ENCODE peak calls at places on chromosomes 12 and 14, in seven cellular contexts. P is MCF 10A, V is type B pancreatic cell, F is progenitor cell of endocrine pancreas, K is neural crest cell, C is IMR-90, G is astrocyte of the cerebellum. X is an unnamed sample.

GRCh38 chr12:68613209-68613904 is 2.7 kb downstream of the RAP1B start:
- DNase-seq in P (no peak), V (no peak), F (no peak), K (no peak), C (no peak), G (no peak), X (peak)

GRCh38 chr12:57726151-57726883 is 12.2 kb downstream of the AGAP2 start:
- DNase-seq in P (peak), V (peak), F (peak), K (peak), C (peak), G (peak), X (no peak)

GRCh38 chr14:81466854-81467253 is 66.7 kb upstream of the STON2 start:
- DNase-seq in P (no peak), V (no peak), F (no peak), K (no peak), C (no peak), G (no peak), X (no peak)

GRCh38 chr14:52935847-52936246 is 15.0 kb downstream of the FERMT2 start:
- DNase-seq in P (no peak), V (no peak), F (no peak), K (no peak), C (no peak), G (no peak), X (no peak)

GRCh38 chr12:5914387-5915149 is 30.5 kb downstream of the ANO2 start:
- DNase-seq in P (no peak), V (no peak), F (no peak), K (no peak), C (no peak), G (no peak), X (no peak)

GRCh38 chr12:76547526-76547925 is 12.0 kb downstream of the OSBPL8 start:
- DNase-seq in P (no peak), V (no peak), F (no peak), K (no peak), C (no peak), G (no peak), X (no peak)

GRCh38 chr12:26691234-26691970 is 141.6 kb downstream of the ITPR2 start:
- DNase-seq in P (peak), V (no peak), F (no peak), K (no peak), C (peak), G (peak), X (no peak)

GRCh38 chr12:106903241-106903950 is 52.3 kb upstream of the TMEM263 start:
- DNase-seq in P (peak), V (peak), F (peak), K (peak), C (peak), G (peak), X (peak)

GRCh38 chr14:35806006-35806907 is 2.8 kb downstream of the RALGAPA1 start:
- DNase-seq in P (no peak), V (no peak), F (no peak), K (no peak), C (no peak), G (no peak), X (no peak)

GRCh38 chr14:93976477-93977057 is at the start of gene ASB2:
- DNase-seq in P (no peak), V (no peak), F (no peak), K (no peak), C (peak), G (no peak), X (no peak)

GRCh38 chr14:50000215-50001145 is 107.6 kb downstream of the ARF6 start:
- DNase-seq in P (peak), V (no peak), F (no peak), K (no peak), C (peak), G (peak), X (peak)

GRCh38 chr14:95603415-95603814 is 68.6 kb downstream of the GLRX5 start:
- DNase-seq in P (no peak), V (no peak), F (no peak), K (no peak), C (no peak), G (no peak), X (no peak)

GRCh38 chr12:106773945-106774807 is at the start of gene RIC8B:
- DNase-seq in P (peak), V (peak), F (peak), K (peak), C (peak), G (peak), X (peak)

GRCh38 chr12:96878704-96879103 is 28.4 kb upstream of the NEDD1 start:
- DNase-seq in P (no peak), V (no peak), F (no peak), K (no peak), C (peak), G (peak), X (no peak)

GRCh38 chr12:120639771-120640721 is at the start of gene CABP1:
- DNase-seq in P (no peak), V (no peak), F (peak), K (peak), C (no peak), G (no peak), X (peak)

GRCh38 chr14:22995889-22996611 is 13.7 kb upstream of the AJUBA start:
- DNase-seq in P (no peak), V (no peak), F (no peak), K (no peak), C (no peak), G (no peak), X (no peak)

GRCh38 chr14:106417224-106418049 is 891.1 kb downstream of the TMEM121 start:
- DNase-seq in P (peak), V (no peak), F (no peak), K (no peak), C (no peak), G (no peak), X (peak)

GRCh38 chr14:24310666-24311604 is at the start of gene LTB4R:
- DNase-seq in P (peak), V (no peak), F (no peak), K (no peak), C (peak), G (peak), X (peak)

GRCh38 chr12:123886931-123887582 is 85.6 kb downstream of the CCDC92 start:
- DNase-seq in P (no peak), V (no peak), F (no peak), K (no peak), C (no peak), G (no peak), X (no peak)

GRCh38 chr12:56028511-56029165 is 7.8 kb downstream of the IKZF4 start:
- DNase-seq in P (peak), V (no peak), F (no peak), K (no peak), C (no peak), G (no peak), X (no peak)

GRCh38 chr12:56029166-56029519 is 8.3 kb downstream of the IKZF4 start:
- DNase-seq in P (no peak), V (no peak), F (no peak), K (no peak), C (peak), G (no peak), X (no peak)

GRCh38 chr12:56032006-56032405 is 9.7 kb upstream of the RPS26 start:
- DNase-seq in P (no peak), V (no peak), F (no peak), K (no peak), C (no peak), G (no peak), X (no peak)

GRCh38 chr12:56034586-56035332 is 7.0 kb upstream of the RPS26 start:
- DNase-seq in P (no peak), V (no peak), F (no peak), K (no peak), C (no peak), G (no peak), X (no peak)

GRCh38 chr12:56029666-56030293 is 8.9 kb downstream of the IKZF4 start:
- DNase-seq in P (peak), V (no peak), F (peak), K (peak), C (peak), G (peak), X (peak)
- TF ChIP-seq CTCF in P (peak), V (peak), F (peak), K (peak), C (peak), G (peak), X (peak)

GRCh38 chr14:80200093-80200492 is 11.2 kb downstream of the DIO2 start:
- DNase-seq in P (no peak), V (no peak), F (no peak), K (no peak), C (no peak), G (no peak), X (no peak)

GRCh38 chr14:80206351-80206750 is 5.0 kb downstream of the DIO2 start:
- DNase-seq in P (no peak), V (no peak), F (no peak), K (no peak), C (no peak), G (no peak), X (no peak)

GRCh38 chr14:80208426-80208950 is 2.8 kb downstream of the DIO2 start:
- DNase-seq in P (no peak), V (no peak), F (no peak), K (no peak), C (no peak), G (no peak), X (no peak)

DNA sequence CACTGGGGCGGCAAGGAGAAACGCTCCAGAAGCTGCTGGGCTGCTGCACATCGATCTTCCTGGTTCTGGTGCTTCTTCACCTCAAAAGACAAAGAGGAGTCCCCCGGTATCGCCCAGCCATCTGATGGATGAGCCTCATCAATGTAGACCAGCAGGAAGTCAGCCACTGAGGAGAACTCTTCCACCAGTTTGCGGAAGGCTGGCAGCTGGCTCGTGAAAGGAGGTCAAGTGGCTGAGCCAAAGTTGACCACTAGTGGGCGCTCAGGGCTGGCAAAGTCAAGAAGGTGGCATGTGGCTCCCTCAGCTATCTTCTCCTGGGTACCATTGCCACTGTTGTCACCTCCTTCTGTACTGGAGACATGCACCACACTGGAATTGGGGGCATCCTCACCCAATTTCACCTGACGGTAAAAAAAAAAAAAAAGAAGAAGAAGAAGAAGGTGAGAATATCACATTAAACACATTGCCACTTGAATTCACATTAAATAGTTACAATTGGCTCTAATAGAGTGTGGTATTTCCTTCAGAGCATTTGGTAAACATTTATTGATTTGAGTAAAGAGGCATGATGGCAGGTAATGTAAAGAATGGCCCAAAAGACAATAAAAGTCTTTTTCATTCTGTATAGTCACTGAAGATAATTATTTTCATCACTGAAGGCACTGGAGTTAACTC is 8.3 kb downstream of the DIO2 start:
- DNase-seq in P (peak), V (no peak), F (no peak), K (peak), C (no peak), G (no peak), X (no peak)
- TF ChIP-seq CTCF in P (peak), V (peak), F (peak), K (peak), C (peak), G (peak), X (no peak)

DNA sequence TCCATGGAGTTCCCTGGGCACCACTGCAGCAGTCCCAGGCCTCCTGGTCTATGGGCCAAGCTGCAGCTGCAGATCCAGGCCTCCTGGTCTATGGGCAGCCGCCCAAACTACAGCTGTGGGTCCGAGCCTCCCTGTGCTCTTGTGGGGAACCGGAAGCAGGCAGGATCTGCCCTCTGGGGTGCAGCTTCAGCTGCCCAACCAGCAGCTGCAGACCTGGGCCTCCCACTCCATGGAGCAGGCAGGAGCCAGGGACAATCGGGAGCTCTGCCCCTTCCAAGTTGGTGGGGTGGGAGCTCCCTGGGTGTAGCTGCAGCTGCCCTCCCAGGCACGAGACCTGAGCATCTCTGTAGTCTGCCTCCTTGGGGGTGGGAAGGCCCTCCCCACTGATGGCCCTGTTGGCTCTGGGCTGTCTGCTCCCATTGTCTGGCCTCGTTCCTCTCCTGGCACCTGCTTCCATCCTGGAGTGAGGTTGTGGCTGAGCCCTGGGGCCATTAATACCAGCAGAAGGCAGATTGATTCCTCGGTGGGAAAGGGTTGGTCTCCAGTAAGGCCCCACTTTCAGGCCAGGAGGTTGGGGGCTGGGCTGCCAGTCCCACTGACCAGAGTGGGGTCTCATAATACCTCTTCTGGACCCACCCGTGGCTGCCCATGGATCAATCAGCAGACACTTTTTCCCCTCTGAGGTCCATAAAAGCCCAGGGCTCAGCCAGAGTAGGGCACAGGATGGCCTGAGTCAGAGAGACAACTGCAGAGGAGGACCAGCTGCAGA is 142.1 kb downstream of the GPR65 start:
- DNase-seq in P (no peak), V (no peak), F (no peak), K (no peak), C (no peak), G (no peak), X (no peak)
- TF ChIP-seq CTCF in P (no peak), V (no peak), F (no peak), K (no peak), C (no peak), G (no peak), X (no peak)

DNA sequence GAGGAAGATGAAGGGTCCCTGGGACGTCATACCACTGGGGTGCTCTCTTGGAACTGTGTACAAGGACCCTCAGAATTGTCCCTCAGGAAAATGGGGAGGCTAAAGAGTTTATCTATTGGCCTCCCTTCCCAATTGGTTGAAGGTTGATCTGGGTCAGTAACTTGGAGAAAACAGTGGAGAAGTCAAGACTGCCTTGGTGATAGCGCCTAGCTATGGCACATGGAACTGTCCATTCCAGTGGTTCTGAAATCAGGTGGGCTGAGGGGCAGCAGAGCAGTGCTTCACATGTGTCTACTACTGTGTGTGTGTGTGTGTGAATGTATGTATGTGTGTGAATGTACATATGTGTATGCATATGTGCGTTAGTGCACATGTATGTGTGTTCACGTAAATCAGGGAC is 316.1 kb downstream of the AACS start:
- DNase-seq in P (no peak), V (no peak), F (peak), K (no peak), C (no peak), G (no peak), X (no peak)
- TF ChIP-seq CTCF in P (no peak), V (no peak), F (no peak), K (no peak), C (no peak), G (no peak), X (no peak)

DNA sequence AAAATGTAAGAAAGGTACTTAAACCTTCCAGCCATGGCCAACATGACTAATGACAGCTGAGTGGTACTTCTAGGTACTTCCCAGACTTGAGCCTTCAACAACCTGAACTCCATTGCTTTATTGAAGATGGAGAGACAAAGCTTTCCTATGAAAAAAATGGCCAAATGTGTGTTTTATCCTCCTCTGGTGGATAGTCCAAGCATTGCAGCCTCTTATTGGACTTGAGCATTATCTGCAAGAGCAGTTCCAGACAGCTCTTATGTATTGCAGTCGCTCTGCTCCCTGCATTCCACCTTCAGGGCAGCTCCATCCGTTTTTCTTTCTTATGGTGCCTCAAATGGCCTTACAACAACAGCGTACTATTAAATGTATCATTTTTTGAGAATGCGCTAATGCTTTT is 588.2 kb downstream of the NRXN3 start:
- DNase-seq in P (peak), V (no peak), F (no peak), K (peak), C (peak), G (peak), X (no peak)
- TF ChIP-seq CTCF in P (peak), V (peak), F (peak), K (peak), C (peak), G (peak), X (no peak)

GRCh38 chr12:63942464-63943241 is 98.2 kb downstream of the SRGAP1 start:
- DNase-seq in P (no peak), V (no peak), F (no peak), K (no peak), C (no peak), G (no peak), X (no peak)

GRCh38 chr12:63944586-63945228 is 100.2 kb downstream of the SRGAP1 start:
- DNase-seq in P (no peak), V (no peak), F (no peak), K (no peak), C (no peak), G (no peak), X (no peak)

GRCh38 chr12:63948211-63948610 is 103.7 kb downstream of the SRGAP1 start:
- DNase-seq in P (no peak), V (no peak), F (no peak), K (no peak), C (no peak), G (no peak), X (no peak)

GRCh38 chr12:63944036-63944579 is 99.6 kb downstream of the SRGAP1 start:
- DNase-seq in P (no peak), V (no peak), F (no peak), K (no peak), C (no peak), G (no peak), X (no peak)

GRCh38 chr12:63945777-63946176 is 101.3 kb downstream of the SRGAP1 start:
- DNase-seq in P (no peak), V (no peak), F (no peak), K (no peak), C (no peak), G (no peak), X (no peak)
- TF ChIP-seq CTCF in P (no peak), V (no peak), F (no peak), K (no peak), C (no peak), G (no peak), X (no peak)

GRCh38 chr12:43957732-43958131 is 121.9 kb downstream of the TMEM117 start:
- DNase-seq in P (peak), V (no peak), F (no peak), K (peak), C (peak), G (peak), X (no peak)
- TF ChIP-seq CTCF in P (peak), V (peak), F (peak), K (peak), C (peak), G (peak), X (peak)

DNA sequence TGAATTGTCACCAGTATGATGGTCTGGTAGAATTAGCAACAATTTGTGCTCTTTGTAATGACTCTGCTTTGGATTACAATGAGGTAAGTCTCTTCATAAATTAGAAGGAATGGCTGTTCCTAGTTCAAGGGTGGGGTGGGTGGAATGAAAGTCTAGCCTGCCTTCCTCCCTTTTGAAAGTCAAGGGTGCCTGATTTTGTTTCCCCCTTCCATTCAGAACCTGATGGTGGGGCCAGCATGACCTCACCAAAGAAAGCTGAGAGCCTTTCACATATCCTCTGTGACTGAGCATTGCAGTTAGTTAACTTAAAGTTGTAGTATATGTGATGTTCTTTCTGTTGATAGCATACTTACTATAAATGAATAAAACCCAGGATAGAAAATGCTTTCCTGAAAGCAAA is 52.2 kb downstream of the ATP2A2 start:
- DNase-seq in P (no peak), V (no peak), F (no peak), K (no peak), C (no peak), G (no peak), X (no peak)
- TF ChIP-seq CTCF in P (no peak), V (no peak), F (no peak), K (no peak), C (no peak), G (no peak), X (no peak)

GRCh38 chr12:7113389-7113871 is 4.4 kb upstream of the C1RL start:
- DNase-seq in P (peak), V (no peak), F (no peak), K (peak), C (peak), G (no peak), X (peak)
- TF ChIP-seq CTCF in P (peak), V (peak), F (peak), K (peak), C (peak), G (peak), X (peak)